ENCODE peak calls at places on chromosomes 16 and 17, in six cellular contexts. H, U, W, Z, M and G are unnamed samples.

GRCh38 chr16:78183886-78184553 is 84.6 kb downstream of the WWOX start:
- DNase-seq in H (no peak), M (no peak), Z (no peak), W (no peak), U (peak; percentile 16), G (peak; percentile 26)

GRCh38 chr16:81697321-81697885 is 81.7 kb upstream of the PLCG2 start:
- DNase-seq in H (no peak), Z (peak; percentile 81), M (peak; percentile 83), W (peak; percentile 55), U (no peak), G (peak; percentile 60)

GRCh38 chr17:62668091-62668804 is 40.8 kb downstream of the MRC2 start:
- DNase-seq in U (no peak), Z (no peak), H (no peak), M (no peak), W (no peak), G (peak; percentile 45)

GRCh38 chr17:80743181-80743771 is 198.6 kb downstream of the RPTOR start:
- DNase-seq in U (no peak), Z (no peak), M (no peak), W (no peak), H (peak; percentile 44), G (peak; percentile 64)

GRCh38 chr17:70034158-70034557 is 40.9 kb upstream of the KCNJ16 start:
- DNase-seq in W (no peak), U (no peak), H (no peak), M (no peak), Z (no peak), G (no peak)

GRCh38 chr16:84498859-84499620 is 5.4 kb downstream of the MEAK7 start:
- DNase-seq in H (no peak), M (no peak), W (no peak), U (no peak), Z (no peak), G (no peak)

GRCh38 chr17:9987779-9988585 is 82.9 kb upstream of the RCVRN start:
- DNase-seq in H (no peak), M (peak; percentile 76), U (no peak), W (peak; percentile 32), Z (peak; percentile 50), G (peak; percentile 54)

GRCh38 chr17:21250719-21251305 is 2.4 kb downstream of the NATD1 start:
- DNase-seq in Z (no peak), H (no peak), W (no peak), U (no peak), M (no peak), G (no peak)

GRCh38 chr17:5500804-5501391 is 14.5 kb downstream of the MIS12 start:
- DNase-seq in M (peak; percentile 99), H (peak; percentile 89), U (peak; percentile 77), Z (peak; percentile 96), W (peak; percentile 90), G (peak; percentile 97)

GRCh38 chr17:82375359-82376041 is 3.9 kb downstream of the UTS2R start:
- DNase-seq in U (no peak), W (no peak), M (no peak), H (no peak), Z (no peak), G (no peak)

GRCh38 chr16:20781697-20782096 is 17.9 kb downstream of the ACSM3 start:
- DNase-seq in U (no peak), W (no peak), Z (no peak), H (no peak), M (no peak), G (no peak)

GRCh38 chr16:89200850-89201466 is 621 bp upstream of the SLC22A31 start:
- DNase-seq in Z (no peak), M (peak; percentile 38), W (no peak), H (no peak), U (no peak), G (no peak)

GRCh38 chr17:73798111-73798748 is 154.0 kb upstream of the SDK2 start:
- DNase-seq in H (no peak), M (no peak), W (peak; percentile 29), Z (peak; percentile 64), U (peak; percentile 94), G (peak; percentile 96)

GRCh38 chr16:86085161-86085611 is 186.2 kb downstream of the IRF8 start:
- DNase-seq in H (no peak), U (no peak), W (no peak), Z (no peak), M (no peak), G (no peak)

GRCh38 chr17:2202302-2202995 is 101.1 kb downstream of the SMG6 start:
- DNase-seq in W (no peak), H (no peak), U (no peak), M (no peak), Z (no peak), G (no peak)

GRCh38 chr16:13811834-13812233 is 108.1 kb upstream of the ERCC4 start:
- DNase-seq in M (no peak), U (no peak), W (no peak), H (no peak), Z (no peak), G (no peak)

GRCh38 chr17:8956521-8956920 is 9.0 kb downstream of the PIK3R5 start:
- DNase-seq in U (no peak), Z (no peak), M (no peak), W (no peak), H (no peak), G (no peak)

GRCh38 chr17:30232015-30232821 is 3.3 kb downstream of the SLC6A4 start:
- DNase-seq in U (no peak), Z (no peak), W (no peak), M (no peak), H (no peak), G (no peak)

GRCh38 chr17:34242553-34242952 is 12.5 kb upstream of the CCL2 start:
- DNase-seq in W (no peak), M (no peak), U (no peak), Z (no peak), H (no peak), G (no peak)

GRCh38 chr17:37220609-37220953 is 155.2 kb upstream of the C17orf78 start:
- DNase-seq in Z (peak; percentile 37), M (peak; percentile 18), H (no peak), U (peak; percentile 8), W (peak; percentile 43), G (peak; percentile 65)

GRCh38 chr16:51937771-51938170 is 609.2 kb downstream of the TOX3 start:
- DNase-seq in W (no peak), H (no peak), M (no peak), Z (no peak), U (no peak), G (no peak)

GRCh38 chr16:56927471-56927870 is 4.5 kb upstream of the HERPUD1 start:
- DNase-seq in M (no peak), W (no peak), Z (no peak), H (no peak), U (no peak), G (no peak)

GRCh38 chr17:77833769-77834168 is 124.7 kb upstream of the TNRC6C start:
- DNase-seq in U (no peak), Z (no peak), M (no peak), W (no peak), H (no peak), G (no peak)

GRCh38 chr16:67456383-67457140 is 24.4 kb downstream of the ATP6V0D1 start:
- DNase-seq in H (peak; percentile 8), W (peak; percentile 20), Z (no peak), U (peak; percentile 22), M (peak; percentile 66), G (peak; percentile 91)

GRCh38 chr16:85847681-85848601 is 48.4 kb downstream of the COX4I1 start:
- DNase-seq in U (no peak), Z (no peak), H (no peak), W (no peak), M (no peak), G (no peak)

GRCh38 chr17:3827124-3827773 is 18.8 kb downstream of the NCBP3 start:
- DNase-seq in M (peak; percentile 73), W (peak; percentile 71), U (peak; percentile 65), Z (peak; percentile 48), H (peak; percentile 79), G (peak; percentile 65)

GRCh38 chr17:1498869-1499268 is 6.4 kb upstream of the MYO1C start:
- DNase-seq in Z (no peak), W (peak; percentile 32), M (no peak), U (peak; percentile 55), H (no peak), G (peak; percentile 65)

GRCh38 chr17:7204828-7205461 is 14.7 kb downstream of the DLG4 start:
- DNase-seq in Z (no peak), M (peak; percentile 96), W (peak; percentile 72), U (peak; percentile 67), H (peak; percentile 99), G (peak; percentile 84)